ENCODE peak calls at places on chromosomes 2 and 18, in six cellular contexts. Z is colonic mucosa, E is right atrium auricular region, J is heart left ventricle, D is tibial artery, T is adipocyte. Y is an unnamed sample.

GRCh38 chr2:197034969-197035368 is 108.5 kb upstream of the PGAP1 start:
- DNase-seq in Z (no peak), E (no peak), J (no peak), D (no peak), T (no peak), Y (no peak)

GRCh38 chr18:53701697-53702096 is 522.8 kb downstream of the MBD2 start:
- DNase-seq in Z (no peak), E (no peak), J (no peak), D (no peak), T (no peak), Y (no peak)

GRCh38 chr2:119929537-119929936 is 83.3 kb upstream of the EPB41L5 start:
- DNase-seq in Z (no peak), E (no peak), J (no peak), D (no peak), T (no peak), Y (no peak)

GRCh38 chr2:77086478-77086877 is 435.7 kb downstream of the LRRTM4 start:
- DNase-seq in Z (no peak), E (no peak), J (no peak), D (no peak), T (no peak), Y (no peak)

GRCh38 chr2:174145827-174146226 is 102.5 kb downstream of the OLA1 start:
- DNase-seq in Z (no peak), E (no peak), J (no peak), D (no peak), T (no peak), Y (peak; percentile 13)

GRCh38 chr2:62382757-62383156 is 123.2 kb downstream of the TMEM17 start:
- DNase-seq in Z (no peak), E (no peak), J (no peak), D (no peak), T (no peak), Y (no peak)

GRCh38 chr2:35548171-35548570 is 807.4 kb upstream of the CRIM1 start:
- DNase-seq in Z (no peak), E (no peak), J (no peak), D (no peak), T (peak; percentile 49), Y (no peak)

GRCh38 chr2:209787416-209787815 is 15.8 kb downstream of the UNC80 start:
- DNase-seq in Z (no peak), E (no peak), J (no peak), D (no peak), T (no peak), Y (no peak)

GRCh38 chr2:198375073-198375430 is 570.7 kb downstream of the PLCL1 start:
- DNase-seq in Z (no peak), E (no peak), J (no peak), D (no peak), T (no peak), Y (peak; percentile 88)

GRCh38 chr2:59171019-59171418 is 929.9 kb upstream of the FANCL start:
- DNase-seq in Z (no peak), E (no peak), J (no peak), D (no peak), T (no peak), Y (no peak)

GRCh38 chr2:230443540-230443939 is 27.5 kb downstream of the SP100 start:
- DNase-seq in Z (no peak), E (no peak), J (no peak), D (no peak), T (peak; percentile 27), Y (no peak)

GRCh38 chr18:48850891-48851302 is 99.9 kb downstream of the SMAD7 start:
- DNase-seq in Z (no peak), E (peak; percentile 81), J (peak; percentile 69), D (peak; percentile 50), T (peak; percentile 46), Y (no peak)

GRCh38 chr2:28427741-28428412 is 35.2 kb downstream of the FOSL2 start:
- DNase-seq in Z (no peak), E (no peak), J (no peak), D (no peak), T (no peak), Y (no peak)

GRCh38 chr2:23487735-23488492 is 102.9 kb downstream of the KLHL29 start:
- DNase-seq in Z (no peak), E (no peak), J (no peak), D (no peak), T (peak; percentile 77), Y (peak; percentile 59)

GRCh38 chr2:212495076-212495475 is 43.5 kb downstream of the ERBB4 start:
- DNase-seq in Z (no peak), E (no peak), J (no peak), D (no peak), T (no peak), Y (no peak)

GRCh38 chr2:42978887-42979415 is 186.6 kb upstream of the HAAO start:
- DNase-seq in Z (no peak), E (no peak), J (no peak), D (no peak), T (no peak), Y (no peak)

GRCh38 chr2:237556773-237557632 is 9.4 kb upstream of the PRLH start:
- DNase-seq in Z (no peak), E (no peak), J (no peak), D (no peak), T (no peak), Y (no peak)

GRCh38 chr18:35680139-35680551 is 98.6 kb downstream of the GALNT1 start:
- DNase-seq in Z (no peak), E (no peak), J (no peak), D (no peak), T (no peak), Y (no peak)

GRCh38 chr2:72913531-72914225 is 3.6 kb upstream of the EMX1 start:
- DNase-seq in Z (no peak), E (no peak), J (no peak), D (no peak), T (no peak), Y (no peak)

GRCh38 chr2:29012211-29012681 is 31.1 kb downstream of the TOGARAM2 start:
- DNase-seq in Z (peak; percentile 31), E (peak; percentile 80), J (peak; percentile 93), D (peak; percentile 40), T (no peak), Y (peak; percentile 80)

GRCh38 chr2:10188211-10188610 is 65.7 kb downstream of the RRM2 start:
- DNase-seq in Z (no peak), E (no peak), J (no peak), D (no peak), T (no peak), Y (peak; percentile 36)

GRCh38 chr18:53795610-53796009 is 428.9 kb downstream of the MBD2 start:
- DNase-seq in Z (no peak), E (no peak), J (no peak), D (no peak), T (no peak), Y (no peak)

GRCh38 chr2:155904720-155905119 is 427.8 kb downstream of the NR4A2 start:
- DNase-seq in Z (no peak), E (no peak), J (no peak), D (no peak), T (no peak), Y (no peak)

GRCh38 chr2:12870692-12871091 is 154.0 kb downstream of the TRIB2 start:
- DNase-seq in Z (no peak), E (peak; percentile 67), J (no peak), D (no peak), T (no peak), Y (no peak)

GRCh38 chr2:204468689-204469429 is 76.4 kb upstream of the PARD3B start:
- DNase-seq in Z (no peak), E (no peak), J (no peak), D (peak; percentile 30), T (peak; percentile 90), Y (no peak)

GRCh38 chr2:43129676-43130547 is 96.5 kb downstream of the ZFP36L2 start:
- DNase-seq in Z (no peak), E (no peak), J (peak; percentile 70), D (peak; percentile 67), T (no peak), Y (no peak)

GRCh38 chr2:236167297-236168109 is 683 bp downstream of the GBX2 start:
- DNase-seq in Z (no peak), E (no peak), J (no peak), D (no peak), T (peak; percentile 62), Y (peak; percentile 83)

GRCh38 chr2:5713101-5713500 is 20.9 kb downstream of the SOX11 start:
- DNase-seq in Z (no peak), E (no peak), J (no peak), D (no peak), T (no peak), Y (no peak)

GRCh38 chr2:133655565-133656113 is 87.4 kb upstream of the NCKAP5 start:
- DNase-seq in Z (no peak), E (no peak), J (no peak), D (no peak), T (peak; percentile 74), Y (no peak)

GRCh38 chr18:21000667-21001066 is 110.9 kb downstream of the ROCK1 start:
- DNase-seq in Z (no peak), E (no peak), J (no peak), D (no peak), T (peak; percentile 32), Y (no peak)

GRCh38 chr18:20997371-20997770 is 114.2 kb downstream of the ROCK1 start:
- DNase-seq in Z (no peak), E (no peak), J (no peak), D (no peak), T (no peak), Y (no peak)
- H3K36me3 ChIP-seq in Z (no peaks in the 10 kb centered on the region), E (peaks cover 9% of the 10 kb centered on the region), J (peaks cover 46% of the 10 kb centered on the region), D (peaks cover 13% of the 10 kb centered on the region), T (peaks cover 42% of the 10 kb centered on the region), Y (no peaks in the 10 kb centered on the region)

GRCh38 chr2:235041221-235041917 is 89.6 kb downstream of the SH3BP4 start:
- DNase-seq in Z (no peak), E (no peak), J (no peak), D (no peak), T (no peak), Y (no peak)
- H3K4me1 ChIP-seq in Z (no peaks in the 10 kb centered on the region), E (peaks cover 10% of the 10 kb centered on the region), J (peaks cover 19% of the 10 kb centered on the region), D (no peaks in the 10 kb centered on the region), T (no peaks in the 10 kb centered on the region), Y (no peaks in the 10 kb centered on the region)

GRCh38 chr2:176984987-176985386 is 227.6 kb upstream of the HNRNPA3 start:
- DNase-seq in Z (no peak), E (no peak), J (no peak), D (no peak), T (no peak), Y (no peak)

GRCh38 chr2:176991421-176991820 is 221.2 kb upstream of the HNRNPA3 start:
- DNase-seq in Z (no peak), E (no peak), J (no peak), D (no peak), T (no peak), Y (no peak)

GRCh38 chr2:176985871-176986270 is 226.7 kb upstream of the HNRNPA3 start:
- DNase-seq in Z (no peak), E (no peak), J (no peak), D (no peak), T (no peak), Y (no peak)

GRCh38 chr2:176986579-176986978 is 226.0 kb upstream of the HNRNPA3 start:
- DNase-seq in Z (no peak), E (no peak), J (no peak), D (no peak), T (no peak), Y (no peak)
- H3K36me3 ChIP-seq in Z (no peaks in the 10 kb centered on the region), E (no peaks in the 10 kb centered on the region), J (no peaks in the 10 kb centered on the region), D (no peaks in the 10 kb centered on the region), T (no peaks in the 10 kb centered on the region), Y (no peaks in the 10 kb centered on the region)

DNA sequence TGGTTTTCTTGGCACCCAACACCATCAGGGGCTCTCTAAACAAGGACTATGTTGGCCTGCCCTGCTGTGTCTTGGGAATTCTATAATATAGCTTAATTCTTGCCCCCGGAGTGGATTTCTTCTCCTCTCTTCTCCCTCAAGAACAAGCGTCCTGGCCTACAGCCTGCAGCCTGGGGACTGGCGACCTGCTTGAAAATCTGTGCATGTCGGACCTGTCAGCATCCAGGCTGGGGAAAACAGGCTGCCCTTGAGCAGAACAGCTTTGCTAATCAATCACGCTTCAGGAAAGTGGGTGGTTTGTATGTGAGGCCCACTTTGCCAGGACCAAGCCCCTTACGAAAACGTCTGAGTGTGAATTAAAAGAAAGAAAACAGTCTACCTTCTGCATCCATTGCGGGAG is 116.8 kb downstream of the BCL2 start:
- DNase-seq in Z (no peak), E (no peak), J (no peak), D (no peak), T (no peak), Y (no peak)
- H3K4me1 ChIP-seq in Z (peaks cover 9% of the 10 kb centered on the region), E (peaks cover 4% of the 10 kb centered on the region), J (peaks cover 32% of the 10 kb centered on the region), D (peaks cover 13% of the 10 kb centered on the region), T (no peaks in the 10 kb centered on the region), Y (no peaks in the 10 kb centered on the region)